ENCODE peak calls at places on chromosomes 6 and 20, in seven cellular contexts. Y is CD8-positive, alpha-beta T cell; J is cardiac muscle cell; D is substantia nigra; F is OCI-LY7; V is neural progenitor cell; G is ovary. R is an unnamed sample.
A peak's percentile ranks its signal among the peaks of the same experiment; 100 is the strongest.

GRCh38 chr20:32893878-32894483 is 35.3 kb downstream of the EFCAB8 start:
- DNase-seq in Y (no peak), J (peak; percentile 31), D (peak; percentile 7), F (peak; percentile 34), V (peak; percentile 75), G (no peak), R (no peak)

GRCh38 chr6:80690611-80691090 is 584.2 kb downstream of the BCKDHB start:
- DNase-seq in Y (no peak), J (no peak), D (no peak), F (no peak), V (no peak), G (no peak), R (no peak)

GRCh38 chr6:30020629-30021028 is 40.4 kb upstream of the POLR1H start:
- DNase-seq in Y (no peak), J (no peak), D (no peak), F (no peak), V (no peak), G (no peak), R (no peak)

GRCh38 chr20:37833172-37833915 is 69.6 kb upstream of the VSTM2L start:
- DNase-seq in Y (no peak), J (no peak), D (no peak), F (no peak), V (peak; percentile 31), G (no peak), R (peak; percentile 51)

GRCh38 chr20:45911486-45912343 is at the start of gene PLTP:
- DNase-seq in Y (peak; percentile 38), J (peak; percentile 86), D (peak; percentile 63), F (no peak), V (peak; percentile 89), G (peak; percentile 87), R (peak; percentile 61)

GRCh38 chr20:8094845-8095244 is 37.2 kb upstream of the PLCB1 start:
- DNase-seq in Y (no peak), J (peak; percentile 83), D (no peak), F (no peak), V (no peak), G (no peak), R (no peak)

GRCh38 chr6:37368961-37369320 is 15.2 kb downstream of the RNF8 start:
- DNase-seq in Y (no peak), J (no peak), D (no peak), F (no peak), V (no peak), G (no peak), R (no peak)

GRCh38 chr6:57089265-57089664 is 723 bp upstream of the ZNF451 start:
- DNase-seq in Y (no peak), J (no peak), D (no peak), F (no peak), V (peak; percentile 11), G (no peak), R (no peak)

GRCh38 chr6:31764239-31764638 is 1.8 kb downstream of the SAPCD1 start:
- DNase-seq in Y (no peak), J (no peak), D (no peak), F (no peak), V (no peak), G (no peak), R (no peak)

GRCh38 chr6:7249946-7250643 is 62.9 kb downstream of the SSR1 start:
- DNase-seq in Y (no peak), J (no peak), D (no peak), F (peak; percentile 44), V (no peak), G (no peak), R (no peak)

GRCh38 chr6:104253236-104253635 is 606.5 kb downstream of the HACE1 start:
- DNase-seq in Y (no peak), J (no peak), D (no peak), F (no peak), V (no peak), G (no peak), R (no peak)

GRCh38 chr6:153193176-153193885 is 62.2 kb upstream of the RGS17 start:
- DNase-seq in Y (no peak), J (no peak), D (no peak), F (no peak), V (no peak), G (no peak), R (no peak)

GRCh38 chr20:5848711-5849505 is 98.7 kb downstream of the SHLD1 start:
- DNase-seq in Y (no peak), J (peak; percentile 74), D (no peak), F (no peak), V (no peak), G (no peak), R (no peak)

GRCh38 chr20:38446441-38447209 is 11.5 kb upstream of the SNHG17 start:
- DNase-seq in Y (peak; percentile 92), J (peak; percentile 97), D (peak; percentile 87), F (peak; percentile 97), V (peak; percentile 97), G (peak; percentile 96), R (peak; percentile 55)

GRCh38 chr20:63224272-63225081 is 8.5 kb upstream of the YTHDF1 start:
- DNase-seq in Y (no peak), J (peak; percentile 77), D (no peak), F (no peak), V (peak; percentile 58), G (peak; percentile 83), R (no peak)

GRCh38 chr20:9573598-9573997 is 59.2 kb downstream of the LAMP5 start:
- DNase-seq in Y (no peak), J (no peak), D (peak; percentile 2), F (no peak), V (peak; percentile 50), G (no peak), R (no peak)

DNA sequence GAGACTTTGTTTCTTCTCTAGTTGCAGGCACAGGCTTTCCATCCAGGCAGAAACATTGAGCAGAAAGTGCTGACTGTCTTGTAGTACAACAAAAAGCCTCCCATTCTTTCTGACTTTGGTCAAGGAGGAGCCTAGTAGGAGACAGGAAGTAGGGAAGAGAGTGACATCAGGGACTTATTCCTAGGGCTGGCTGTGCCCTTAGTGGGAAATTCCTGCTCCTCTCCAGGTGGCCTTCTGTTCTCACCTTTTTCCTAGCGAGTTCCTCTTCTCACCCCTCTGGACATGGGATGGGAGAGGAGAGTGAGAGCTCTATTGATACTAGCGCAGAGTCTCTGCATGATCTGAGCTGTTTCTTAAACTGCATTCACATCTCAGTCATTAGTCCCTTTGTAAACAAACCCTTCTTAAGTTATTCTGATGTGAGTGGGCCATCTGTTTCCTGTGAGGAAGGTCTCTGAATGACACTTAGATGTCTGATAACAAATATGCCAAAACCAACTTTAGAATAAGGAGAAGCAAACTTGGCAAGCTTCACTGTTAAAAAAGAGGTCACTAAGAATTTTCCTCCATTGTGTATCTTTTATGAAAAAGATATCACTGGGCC is 455.0 kb downstream of the GJA1 start:
- DNase-seq in Y (no peak), J (no peak), D (no peak), F (no peak), V (peak; percentile 8), G (no peak), R (no peak)
- H3K27ac ChIP-seq in Y (no peak overlapping the region), J (no peak overlapping the region), D (no peak overlapping the region), F (no peak overlapping the region), V (peak overlapping the region; percentile 62), G (no peak overlapping the region), R (no peak overlapping the region)

DNA sequence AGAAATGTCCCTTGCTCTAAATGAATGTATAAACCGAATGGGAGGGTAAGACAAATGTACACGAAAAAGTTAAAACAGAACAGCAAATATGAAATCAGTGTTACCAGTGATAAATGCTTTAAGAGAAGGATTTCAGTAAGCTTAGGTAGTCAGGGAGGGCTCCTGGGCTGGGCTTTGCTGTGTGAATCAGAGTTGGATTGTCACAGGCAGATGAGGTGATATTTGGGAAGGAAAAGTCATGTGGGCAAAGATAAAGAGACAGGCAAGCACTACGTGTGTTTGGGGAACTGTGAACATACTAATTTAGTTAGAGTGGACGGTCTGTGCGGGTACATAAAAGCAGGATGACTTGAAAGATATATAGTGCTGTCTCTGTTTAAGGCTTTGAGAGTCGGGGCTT is 114.8 kb downstream of the CRYBG1 start:
- DNase-seq in Y (no peak), J (no peak), D (no peak), F (no peak), V (no peak), G (no peak), R (no peak)
- H3K27ac ChIP-seq in Y (no peak overlapping the region), J (no peak overlapping the region), D (no peak overlapping the region), F (no peak overlapping the region), V (no peak overlapping the region), G (no peak overlapping the region), R (no peak overlapping the region)

GRCh38 chr6:163529605-163530004 is 115.1 kb downstream of the QKI start:
- DNase-seq in Y (no peak), J (peak; percentile 77), D (no peak), F (no peak), V (no peak), G (no peak), R (no peak)

GRCh38 chr6:163533443-163533842 is 118.9 kb downstream of the QKI start:
- DNase-seq in Y (no peak), J (peak; percentile 90), D (no peak), F (no peak), V (no peak), G (no peak), R (no peak)

GRCh38 chr6:163531122-163531521 is 116.6 kb downstream of the QKI start:
- DNase-seq in Y (no peak), J (no peak), D (no peak), F (no peak), V (peak; percentile 21), G (no peak), R (no peak)

GRCh38 chr6:163532526-163533078 is 118.1 kb downstream of the QKI start:
- DNase-seq in Y (no peak), J (no peak), D (no peak), F (no peak), V (no peak), G (no peak), R (no peak)

DNA sequence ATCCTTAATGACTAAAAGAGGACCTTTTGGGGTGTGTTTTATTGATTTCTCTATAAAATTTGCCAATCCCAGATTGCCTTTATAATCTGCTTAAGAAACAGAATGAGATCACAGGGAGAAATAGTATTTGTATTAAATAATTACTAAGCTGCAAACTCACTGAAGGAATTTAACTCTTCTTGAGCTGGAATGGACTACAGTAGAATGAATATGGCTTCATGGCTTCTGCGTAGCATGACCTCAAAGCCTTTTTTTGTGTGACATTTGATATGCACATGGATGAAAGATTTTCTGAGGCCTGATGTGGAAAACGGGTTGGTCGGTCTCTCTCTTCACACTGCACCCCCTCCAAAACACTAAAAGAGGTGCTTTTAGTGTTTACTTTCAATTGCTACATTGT is 115.9 kb downstream of the QKI start:
- DNase-seq in Y (no peak), J (no peak), D (no peak), F (no peak), V (no peak), G (no peak), R (no peak)
- H3K27ac ChIP-seq in Y (no peak overlapping the region), J (no peak overlapping the region), D (no peak overlapping the region), F (no peak overlapping the region), V (no peak overlapping the region), G (no peak overlapping the region), R (no peak overlapping the region)

GRCh38 chr6:40997256-40997957 is 41.6 kb downstream of the UNC5CL start:
- DNase-seq in Y (no peak), J (peak; percentile 71), D (no peak), F (no peak), V (peak; percentile 85), G (no peak), R (no peak)
- H3K27ac ChIP-seq in Y (no peak overlapping the region), J (peak overlapping the region; percentile 65), D (no peak overlapping the region), F (no peak overlapping the region), V (peak overlapping the region; percentile 82), G (peak overlapping the region; percentile 79), R (peak overlapping the region; percentile 68)

R was measured in caudate nucleus.